ENCODE peak calls at places on chromosomes 3 and 15, in five cellular contexts. One of them, this sample, is unnamed.

GRCh38 chr15:82313446-82313845 is 35.8 kb downstream of the GOLGA6L10 start:
- DNase-seq in prostate gland: no peak
- DNase-seq in astrocyte of the hippocampus: no peak
- DNase-seq in mucosa of gallbladder: no peak
- DNase-seq in H54: no peak
- DNase-seq in this sample: peak; percentile 44

GRCh38 chr15:92455271-92455670 is 61.6 kb downstream of the ST8SIA2 start:
- DNase-seq in prostate gland: no peak
- DNase-seq in astrocyte of the hippocampus: no peak
- DNase-seq in mucosa of gallbladder: no peak
- DNase-seq in H54: no peak
- DNase-seq in this sample: no peak

GRCh38 chr3:112097378-112097777 is 11.2 kb downstream of the C3orf52 start:
- DNase-seq in prostate gland: peak; percentile 87
- DNase-seq in astrocyte of the hippocampus: peak; percentile 99
- DNase-seq in mucosa of gallbladder: peak; percentile 78
- DNase-seq in H54: peak; percentile 54
- DNase-seq in this sample: peak; percentile 17

GRCh38 chr3:120324185-120324584 is 25.0 kb downstream of the LRRC58 start:
- DNase-seq in prostate gland: no peak
- DNase-seq in astrocyte of the hippocampus: peak; percentile 41
- DNase-seq in mucosa of gallbladder: no peak
- DNase-seq in H54: no peak
- DNase-seq in this sample: no peak

GRCh38 chr3:12885585-12885934 is 44.2 kb upstream of the RPL32 start:
- DNase-seq in prostate gland: no peak
- DNase-seq in astrocyte of the hippocampus: no peak
- DNase-seq in mucosa of gallbladder: no peak
- DNase-seq in H54: no peak
- DNase-seq in this sample: no peak

GRCh38 chr15:78207641-78208340 is 26.6 kb downstream of the ACSBG1 start:
- DNase-seq in prostate gland: no peak
- DNase-seq in astrocyte of the hippocampus: no peak
- DNase-seq in mucosa of gallbladder: peak; percentile 9
- DNase-seq in H54: no peak
- DNase-seq in this sample: no peak

GRCh38 chr3:197298341-197298857 is at the start of gene DLG1:
- DNase-seq in prostate gland: peak; percentile 93
- DNase-seq in astrocyte of the hippocampus: peak; percentile 98
- DNase-seq in mucosa of gallbladder: peak; percentile 91
- DNase-seq in H54: peak; percentile 70
- DNase-seq in this sample: peak; percentile 75

GRCh38 chr15:42836251-42836650 is 84.3 kb downstream of the TTBK2 start:
- DNase-seq in prostate gland: no peak
- DNase-seq in astrocyte of the hippocampus: no peak
- DNase-seq in mucosa of gallbladder: no peak
- DNase-seq in H54: no peak
- DNase-seq in this sample: no peak

GRCh38 chr3:59265566-59265965 is 215.7 kb upstream of the CFAP20DC start:
- DNase-seq in prostate gland: no peak
- DNase-seq in astrocyte of the hippocampus: no peak
- DNase-seq in mucosa of gallbladder: no peak
- DNase-seq in H54: no peak
- DNase-seq in this sample: no peak

GRCh38 chr3:14480207-14481017 is 59.7 kb downstream of the GRIP2 start:
- DNase-seq in prostate gland: no peak
- DNase-seq in astrocyte of the hippocampus: peak; percentile 77
- DNase-seq in mucosa of gallbladder: peak; percentile 32
- DNase-seq in H54: no peak
- DNase-seq in this sample: no peak

GRCh38 chr3:127452321-127452821 is 138.2 kb downstream of the TPRA1 start:
- DNase-seq in prostate gland: no peak
- DNase-seq in astrocyte of the hippocampus: no peak
- DNase-seq in mucosa of gallbladder: no peak
- DNase-seq in H54: no peak
- DNase-seq in this sample: no peak

GRCh38 chr15:34336947-34337556 is 529 bp downstream of the SLC12A6 start:
- DNase-seq in prostate gland: no peak
- DNase-seq in astrocyte of the hippocampus: no peak
- DNase-seq in mucosa of gallbladder: no peak
- DNase-seq in H54: no peak
- DNase-seq in this sample: no peak

GRCh38 chr3:182139627-182140357 is 428.1 kb downstream of the SOX2 start:
- DNase-seq in prostate gland: no peak
- DNase-seq in astrocyte of the hippocampus: no peak
- DNase-seq in mucosa of gallbladder: no peak
- DNase-seq in H54: no peak
- DNase-seq in this sample: no peak

GRCh38 chr3:12990306-12990705 is 82.9 kb downstream of the IQSEC1 start:
- DNase-seq in prostate gland: no peak
- DNase-seq in astrocyte of the hippocampus: no peak
- DNase-seq in mucosa of gallbladder: no peak
- DNase-seq in H54: no peak
- DNase-seq in this sample: no peak

GRCh38 chr15:60795471-60795870 is 316.5 kb upstream of the ICE2 start:
- DNase-seq in prostate gland: no peak
- DNase-seq in astrocyte of the hippocampus: no peak
- DNase-seq in mucosa of gallbladder: no peak
- DNase-seq in H54: no peak
- DNase-seq in this sample: no peak

GRCh38 chr3:109384164-109384563 is 46.8 kb upstream of the DPPA4 start:
- DNase-seq in prostate gland: no peak
- DNase-seq in astrocyte of the hippocampus: no peak
- DNase-seq in mucosa of gallbladder: no peak
- DNase-seq in H54: no peak
- DNase-seq in this sample: no peak

GRCh38 chr3:108062051-108062450 is 28.8 kb downstream of the CD47 start:
- DNase-seq in prostate gland: no peak
- DNase-seq in astrocyte of the hippocampus: no peak
- DNase-seq in mucosa of gallbladder: no peak
- DNase-seq in H54: no peak
- DNase-seq in this sample: no peak

GRCh38 chr3:185717121-185717520 is 107.7 kb downstream of the IGF2BP2 start:
- DNase-seq in prostate gland: no peak
- DNase-seq in astrocyte of the hippocampus: peak; percentile 42
- DNase-seq in mucosa of gallbladder: no peak
- DNase-seq in H54: no peak
- DNase-seq in this sample: no peak

GRCh38 chr3:194661374-194661773 is 10.6 kb downstream of the LSG1 start:
- DNase-seq in prostate gland: no peak
- DNase-seq in astrocyte of the hippocampus: no peak
- DNase-seq in mucosa of gallbladder: no peak
- DNase-seq in H54: no peak
- DNase-seq in this sample: no peak

GRCh38 chr3:128178782-128179473 is 25.6 kb downstream of the EEFSEC start:
- DNase-seq in prostate gland: no peak
- DNase-seq in astrocyte of the hippocampus: no peak
- DNase-seq in mucosa of gallbladder: no peak
- DNase-seq in H54: no peak
- DNase-seq in this sample: no peak

GRCh38 chr3:61560452-61561373 is 658 bp upstream of the PTPRG start:
- DNase-seq in prostate gland: peak; percentile 65
- DNase-seq in astrocyte of the hippocampus: peak; percentile 89
- DNase-seq in mucosa of gallbladder: peak; percentile 70
- DNase-seq in H54: peak; percentile 81
- DNase-seq in this sample: peak; percentile 54

GRCh38 chr3:183537295-183537730 is 18.2 kb downstream of the KLHL6 start:
- DNase-seq in prostate gland: no peak
- DNase-seq in astrocyte of the hippocampus: peak; percentile 68
- DNase-seq in mucosa of gallbladder: peak; percentile 50
- DNase-seq in H54: peak; percentile 45
- DNase-seq in this sample: no peak

GRCh38 chr3:143676021-143676420 is 172.2 kb downstream of the SLC9A9 start:
- DNase-seq in prostate gland: no peak
- DNase-seq in astrocyte of the hippocampus: no peak
- DNase-seq in mucosa of gallbladder: no peak
- DNase-seq in H54: no peak
- DNase-seq in this sample: no peak

GRCh38 chr15:67175643-67176071 is 78.8 kb downstream of the AAGAB start:
- DNase-seq in prostate gland: peak; percentile 17
- DNase-seq in astrocyte of the hippocampus: no peak
- DNase-seq in mucosa of gallbladder: no peak
- DNase-seq in H54: no peak
- DNase-seq in this sample: peak; percentile 33